ENCODE peak calls at places on chromosomes 11 and 22, in seven cellular contexts. A, C, V, W, D, J and G are unnamed samples.

GRCh38 chr11:17802491-17802890 is 67.9 kb downstream of the KCNC1 start:
- DNase-seq in C (no peak), J (no peak), D (no peak), A (no peak), W (no peak), V (no peak), G (no peak)

GRCh38 chr11:73268671-73269271 is 3.4 kb upstream of the P2RY6 start:
- DNase-seq in D (no peak), V (peak; percentile 41), W (no peak), J (no peak), A (no peak), C (no peak), G (no peak)

GRCh38 chr22:48434868-48435250 is 1392.8 kb downstream of the BRD1 start:
- DNase-seq in V (no peak), D (no peak), J (no peak), A (no peak), C (no peak), W (no peak), G (no peak)

GRCh38 chr11:115377882-115378296 is 126.3 kb downstream of the CADM1 start:
- DNase-seq in C (no peak), V (no peak), D (peak; percentile 87), W (no peak), J (no peak), A (no peak), G (no peak)

GRCh38 chr11:67281552-67282150 is 7.5 kb upstream of the ANKRD13D start:
- DNase-seq in A (no peak), W (no peak), D (no peak), V (no peak), J (peak; percentile 9), C (no peak), G (peak; percentile 10)

GRCh38 chr11:72939031-72939430 is 124.8 kb downstream of the ATG16L2 start:
- DNase-seq in A (no peak), V (no peak), W (no peak), J (no peak), D (no peak), C (no peak), G (no peak)

GRCh38 chr11:72328366-72329224 is 84.6 kb upstream of the PHOX2A start:
- DNase-seq in A (no peak), C (no peak), D (peak; percentile 56), V (no peak), J (no peak), W (no peak), G (no peak)

GRCh38 chr22:30605449-30606110 is 1.4 kb upstream of the TCN2 start:
- DNase-seq in A (peak; percentile 47), C (no peak), V (no peak), D (peak; percentile 10), W (no peak), J (peak; percentile 45), G (peak; percentile 63)

GRCh38 chr11:69825941-69826340 is 6.7 kb upstream of the FGF3 start:
- DNase-seq in A (no peak), D (no peak), V (no peak), C (no peak), W (no peak), J (no peak), G (no peak)

GRCh38 chr22:47779474-47779873 is 1017.0 kb downstream of the TBC1D22A start:
- DNase-seq in V (no peak), D (no peak), W (no peak), J (no peak), A (peak; percentile 36), C (no peak), G (no peak)

DNA sequence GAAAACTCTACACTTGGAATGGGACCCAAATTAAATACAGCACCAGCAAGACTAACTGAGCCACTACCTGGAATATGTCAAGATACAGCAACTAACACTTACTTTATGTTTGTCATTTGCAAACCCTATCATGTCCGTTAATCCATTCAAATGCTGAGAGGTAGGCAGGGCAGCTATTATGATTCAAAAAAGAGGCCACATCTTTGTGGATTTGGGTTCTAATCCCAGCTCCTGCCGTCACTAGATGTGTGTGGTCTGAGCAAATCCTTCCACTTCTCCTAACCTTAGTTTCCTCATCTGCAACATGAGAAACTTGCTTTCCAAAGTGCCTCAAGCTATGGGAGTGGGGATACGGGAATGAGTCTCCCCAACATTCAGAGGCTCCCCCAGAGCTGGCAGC is 24.2 kb downstream of the FLI1 start:
- DNase-seq in V (no peak), C (no peak), A (no peak), D (no peak), J (no peak), W (no peak), G (no peak)
- H3K4me1 ChIP-seq in V (no peaks in the 10 kb centered on the region), C (peaks cover 69% of the 10 kb centered on the region), A (peaks cover 35% of the 10 kb centered on the region), D (peaks cover 53% of the 10 kb centered on the region), J (peaks cover 98% of the 10 kb centered on the region), W (peaks cover 26% of the 10 kb centered on the region), G (peaks cover 16% of the 10 kb centered on the region)

DNA sequence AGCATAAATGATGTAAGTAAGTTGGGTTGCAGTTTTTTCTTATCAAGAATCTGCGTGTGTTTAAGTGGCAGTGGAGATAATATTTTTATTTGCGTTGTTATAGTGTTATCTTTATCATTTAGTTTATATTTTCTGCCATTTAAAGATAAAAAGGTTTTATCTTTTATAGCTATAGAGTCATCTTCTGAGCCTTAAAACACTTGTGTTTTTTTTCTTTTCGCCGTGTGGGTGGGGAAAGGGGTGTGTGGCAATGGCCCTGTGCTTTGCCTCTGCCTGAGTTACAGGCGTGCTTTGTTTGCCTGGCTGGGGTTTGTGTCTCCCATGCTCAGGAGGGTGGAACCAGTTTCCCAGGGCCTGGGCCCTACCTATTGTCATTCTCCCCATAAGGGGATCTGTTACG is 16.2 kb downstream of the ARHGEF12 start:
- DNase-seq in J (no peak), W (no peak), C (no peak), V (peak; percentile 73), A (no peak), D (no peak), G (no peak)
- H3K4me1 ChIP-seq in J (no peaks in the 10 kb centered on the region), W (peaks cover 45% of the 10 kb centered on the region), C (no peaks in the 10 kb centered on the region), V (peaks cover 42% of the 10 kb centered on the region), A (peaks cover 8% of the 10 kb centered on the region), D (no peaks in the 10 kb centered on the region), G (peaks cover 3% of the 10 kb centered on the region)

GRCh38 chr11:35146074-35146521 is 7.1 kb downstream of the CD44 start:
- DNase-seq in D (no peak), C (no peak), W (no peak), A (no peak), V (no peak), J (peak; percentile 76), G (no peak)

GRCh38 chr11:35144811-35145210 is 5.8 kb downstream of the CD44 start:
- DNase-seq in W (no peak), J (no peak), D (peak; percentile 70), A (no peak), C (no peak), V (no peak), G (no peak)

GRCh38 chr11:35146711-35147110 is 7.7 kb downstream of the CD44 start:
- DNase-seq in A (no peak), D (no peak), W (no peak), C (no peak), J (no peak), V (no peak), G (no peak)

GRCh38 chr11:35144103-35144741 is 5.3 kb downstream of the CD44 start:
- DNase-seq in C (no peak), D (peak; percentile 84), V (no peak), A (no peak), W (no peak), J (peak; percentile 77), G (no peak)

GRCh38 chr11:35145249-35145648 is 6.3 kb downstream of the CD44 start:
- DNase-seq in C (no peak), A (no peak), W (no peak), V (no peak), J (peak; percentile 54), D (peak; percentile 61), G (no peak)
- H3K4me1 ChIP-seq in C (peaks cover 42% of the 10 kb centered on the region), A (no peaks in the 10 kb centered on the region), W (peaks cover 4% of the 10 kb centered on the region), V (no peaks in the 10 kb centered on the region), J (peaks cover 80% of the 10 kb centered on the region), D (peaks cover 53% of the 10 kb centered on the region), G (no peaks in the 10 kb centered on the region)

GRCh38 chr11:699116-699508 is 3.5 kb downstream of the TMEM80 start:
- DNase-seq in A (no peak), V (no peak), J (no peak), C (no peak), W (no peak), D (no peak), G (no peak)

GRCh38 chr11:697028-697491 is 1.4 kb downstream of the TMEM80 start:
- DNase-seq in J (no peak), W (no peak), C (no peak), V (no peak), A (no peak), D (peak; percentile 90), G (no peak)

GRCh38 chr11:698493-699115 is 3.0 kb downstream of the TMEM80 start:
- DNase-seq in J (no peak), A (no peak), W (no peak), D (no peak), V (no peak), C (no peak), G (no peak)

GRCh38 chr11:699753-700152 is 4.1 kb downstream of the TMEM80 start:
- DNase-seq in J (no peak), A (no peak), C (no peak), W (no peak), D (no peak), V (no peak), G (no peak)

GRCh38 chr11:697811-698311 is 2.2 kb downstream of the TMEM80 start:
- DNase-seq in V (no peak), J (no peak), W (no peak), C (no peak), A (no peak), D (peak; percentile 62), G (no peak)
- H3K4me1 ChIP-seq in V (peaks cover 10% of the 10 kb centered on the region), J (peaks cover 35% of the 10 kb centered on the region), W (peaks cover 35% of the 10 kb centered on the region), C (peaks cover 41% of the 10 kb centered on the region), A (peaks cover 21% of the 10 kb centered on the region), D (peaks cover 36% of the 10 kb centered on the region), G (no peaks in the 10 kb centered on the region)

DNA sequence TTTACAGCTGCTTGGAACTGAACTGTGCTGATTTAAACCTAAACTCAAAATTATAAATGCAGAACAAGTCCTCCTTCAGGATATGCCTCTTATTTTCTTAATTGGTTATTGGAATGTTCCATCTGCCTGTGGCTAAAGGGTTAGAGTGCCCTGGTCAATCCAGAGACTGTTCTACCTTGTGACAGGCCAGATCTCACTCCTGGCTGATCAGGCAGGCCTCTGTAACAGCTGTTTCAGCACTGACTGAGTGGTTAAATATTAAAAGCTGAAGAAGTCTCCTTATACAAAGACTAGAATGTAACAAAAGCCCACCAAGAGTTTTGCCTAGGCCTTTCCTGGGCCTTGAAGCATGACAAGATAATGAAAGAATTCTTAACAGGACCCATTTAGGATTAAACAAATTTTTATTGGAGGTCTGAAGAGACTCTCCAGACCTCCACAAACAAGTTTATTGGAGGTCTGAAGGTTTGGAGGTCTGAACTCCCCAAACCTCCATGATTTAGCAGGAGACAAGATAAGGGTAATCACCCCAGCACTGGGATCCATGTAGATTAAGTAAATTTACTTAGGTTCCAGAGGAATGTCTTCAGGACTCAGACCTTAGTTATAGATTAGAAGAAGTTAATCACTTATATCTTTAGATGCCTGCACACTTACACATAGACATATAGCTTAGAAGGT is 35.8 kb downstream of the TMPRSS5 start:
- DNase-seq in J (no peak), V (peak; percentile 87), D (no peak), C (no peak), A (no peak), W (no peak), G (no peak)
- H3K4me1 ChIP-seq in J (no peaks in the 10 kb centered on the region), V (peaks cover 82% of the 10 kb centered on the region), D (peaks cover 23% of the 10 kb centered on the region), C (no peaks in the 10 kb centered on the region), A (peaks cover 32% of the 10 kb centered on the region), W (peaks cover 8% of the 10 kb centered on the region), G (no peaks in the 10 kb centered on the region)

GRCh38 chr11:128503231-128503991 is 83.9 kb downstream of the ETS1 start:
- DNase-seq in J (peak; percentile 74), C (no peak), A (no peak), V (no peak), D (peak; percentile 96), W (no peak), G (no peak)
- H3K4me1 ChIP-seq in J (peaks cover 98% of the 10 kb centered on the region), C (peaks cover 80% of the 10 kb centered on the region), A (no peaks in the 10 kb centered on the region), V (no peaks in the 10 kb centered on the region), D (peaks cover 94% of the 10 kb centered on the region), W (peaks cover 91% of the 10 kb centered on the region), G (peaks cover 29% of the 10 kb centered on the region)